ENCODE peak calls at places on chromosomes 2 and 18, in ten cellular contexts. Q is heart left ventricle; Y is cardiac fibroblast; X is fibroblast of villous mesenchyme; M is endodermal cell; P is glutamatergic neuron; T is cardiac muscle cell; N is CD8-positive, alpha-beta T cell; L is HepG2; E is tibial artery. F is an unnamed sample.

GRCh38 chr2:236177967-236178909 is 10.1 kb upstream of the GBX2 start:
- DNase-seq in P (peak), E (peak), T (peak), N (no peak), X (peak), M (peak), Y (peak), Q (peak), L (peak), F (peak)

GRCh38 chr2:113124984-113125855 is 2.2 kb upstream of the IL1RN start:
- DNase-seq in M (no peak), N (no peak), P (no peak), T (no peak), E (no peak), Q (no peak), X (peak), L (peak), Y (no peak), F (no peak)

GRCh38 chr18:24271381-24272331 is 126.0 kb downstream of the OSBPL1A start:
- DNase-seq in E (peak), N (no peak), L (peak), P (peak), Q (peak), T (peak), X (peak), M (peak), Y (peak), F (peak)

GRCh38 chr2:191328150-191328809 is 83.1 kb downstream of the MYO1B start:
- DNase-seq in Y (no peak), X (no peak), L (peak), P (no peak), N (no peak), M (no peak), Q (no peak), T (no peak), E (no peak), F (no peak)

GRCh38 chr2:205612661-205613060 is 69.6 kb upstream of the NRP2 start:
- DNase-seq in X (peak), E (no peak), T (peak), M (no peak), Y (no peak), Q (no peak), L (no peak), P (no peak), N (no peak), F (no peak)

GRCh38 chr18:13220326-13220991 is 1.9 kb downstream of the LDLRAD4 start:
- DNase-seq in P (no peak), Q (peak), M (peak), N (no peak), L (no peak), Y (no peak), T (no peak), X (no peak), E (peak), F (no peak)

GRCh38 chr2:10079931-10080535 is at the start of gene CYS1:
- DNase-seq in T (peak), Y (peak), P (peak), M (peak), Q (peak), N (no peak), X (no peak), L (no peak), E (no peak), F (peak)

GRCh38 chr2:109254174-109254904 is 125.3 kb downstream of the SH3RF3 start:
- DNase-seq in E (no peak), P (no peak), M (no peak), X (no peak), T (no peak), Y (no peak), L (no peak), N (no peak), Q (no peak), F (no peak)

GRCh38 chr18:25177631-25178030 is 174.3 kb downstream of the ZNF521 start:
- DNase-seq in P (no peak), N (no peak), E (no peak), T (no peak), L (no peak), Y (no peak), Q (no peak), M (no peak), X (no peak), F (no peak)

GRCh38 chr2:88809216-88809615 is 117.7 kb downstream of the RPIA start:
- DNase-seq in M (no peak), X (no peak), Y (no peak), P (no peak), Q (no peak), T (no peak), L (no peak), N (no peak), E (no peak), F (no peak)

GRCh38 chr2:189763908-189764661 is 1.5 kb upstream of the OSGEPL1 start:
- DNase-seq in E (no peak), N (no peak), L (peak), Y (peak), P (no peak), Q (no peak), X (peak), T (peak), M (no peak), F (no peak)

GRCh38 chr2:163565192-163565591 is 170.6 kb downstream of the FIGN start:
- DNase-seq in T (no peak), X (no peak), L (no peak), Y (no peak), M (no peak), P (no peak), E (no peak), Q (no peak), N (no peak), F (no peak)

GRCh38 chr2:96175951-96176350 is 30.7 kb upstream of the DUSP2 start:
- DNase-seq in T (peak), X (peak), P (no peak), L (no peak), N (no peak), E (no peak), Y (peak), M (no peak), Q (no peak), F (no peak)

GRCh38 chr18:49017813-49018552 is 67.2 kb upstream of the SMAD7 start:
- DNase-seq in X (no peak), M (peak), Y (no peak), L (no peak), P (no peak), N (no peak), Q (peak), E (peak), T (no peak), F (no peak)

GRCh38 chr18:63255435-63255834 is 64.1 kb downstream of the BCL2 start:
- DNase-seq in T (no peak), M (no peak), Q (no peak), E (no peak), N (no peak), L (no peak), P (no peak), Y (no peak), X (no peak), F (no peak)

GRCh38 chr2:109256921-109257320 is 127.9 kb downstream of the SH3RF3 start:
- DNase-seq in P (no peak), M (no peak), E (peak), Q (no peak), N (no peak), Y (peak), X (peak), T (peak), L (no peak), F (no peak)

GRCh38 chr2:199404841-199405240 is 52.9 kb downstream of the SATB2 start:
- DNase-seq in E (no peak), P (no peak), Y (peak), M (no peak), X (peak), N (no peak), L (no peak), Q (no peak), T (peak), F (no peak)

GRCh38 chr2:218470454-218470853 is 51.5 kb downstream of the VIL1 start:
- DNase-seq in N (no peak), Q (no peak), E (no peak), T (no peak), X (no peak), L (no peak), Y (no peak), M (no peak), P (no peak), F (no peak)

GRCh38 chr2:86323273-86323672 is 14.2 kb downstream of the REEP1 start:
- DNase-seq in P (no peak), Y (no peak), L (no peak), Q (no peak), E (no peak), T (no peak), N (no peak), M (peak), X (no peak), F (no peak)

GRCh38 chr18:49560277-49561126 is 1.4 kb upstream of the LIPG start:
- DNase-seq in Y (peak), N (no peak), T (peak), L (no peak), X (no peak), Q (no peak), E (peak), M (peak), P (peak), F (peak)

GRCh38 chr2:186125156-186125555 is 360.9 kb upstream of the ZC3H15 start:
- DNase-seq in L (no peak), N (no peak), T (no peak), Y (no peak), E (no peak), Q (no peak), M (no peak), X (no peak), P (no peak), F (no peak)

GRCh38 chr18:67072789-67073188 is 443.7 kb downstream of the DSEL start:
- DNase-seq in Y (no peak), P (no peak), T (no peak), N (no peak), M (no peak), E (no peak), Q (no peak), X (no peak), L (no peak), F (no peak)

GRCh38 chr18:49597556-49597955 is 35.7 kb downstream of the LIPG start:
- DNase-seq in N (no peak), M (peak), Y (no peak), T (no peak), Q (no peak), X (no peak), L (no peak), P (no peak), E (no peak), F (no peak)

GRCh38 chr2:176854878-176855277 is 357.7 kb upstream of the HNRNPA3 start:
- DNase-seq in Q (no peak), N (no peak), P (no peak), T (no peak), M (no peak), X (no peak), L (no peak), E (no peak), Y (no peak), F (no peak)

GRCh38 chr2:209322905-209323517 is 100.8 kb upstream of the MAP2 start:
- DNase-seq in Y (no peak), L (no peak), T (no peak), E (no peak), X (no peak), P (no peak), N (no peak), M (peak), Q (no peak), F (no peak)

GRCh38 chr2:197453914-197454398 is 604 bp downstream of the COQ10B start:
- DNase-seq in L (peak), T (no peak), N (no peak), E (peak), Q (no peak), Y (peak), P (no peak), X (peak), M (no peak), F (no peak)

GRCh38 chr2:16318474-16319195 is 347.0 kb downstream of the CYRIA start:
- DNase-seq in Y (no peak), Q (no peak), P (no peak), E (no peak), M (peak), N (no peak), L (no peak), T (no peak), X (no peak), F (no peak)

GRCh38 chr2:184765048-184765881 is 166.9 kb downstream of the ZNF804A start:
- DNase-seq in T (no peak), L (no peak), E (no peak), X (no peak), M (no peak), Y (no peak), P (no peak), N (no peak), Q (no peak), F (no peak)

DNA sequence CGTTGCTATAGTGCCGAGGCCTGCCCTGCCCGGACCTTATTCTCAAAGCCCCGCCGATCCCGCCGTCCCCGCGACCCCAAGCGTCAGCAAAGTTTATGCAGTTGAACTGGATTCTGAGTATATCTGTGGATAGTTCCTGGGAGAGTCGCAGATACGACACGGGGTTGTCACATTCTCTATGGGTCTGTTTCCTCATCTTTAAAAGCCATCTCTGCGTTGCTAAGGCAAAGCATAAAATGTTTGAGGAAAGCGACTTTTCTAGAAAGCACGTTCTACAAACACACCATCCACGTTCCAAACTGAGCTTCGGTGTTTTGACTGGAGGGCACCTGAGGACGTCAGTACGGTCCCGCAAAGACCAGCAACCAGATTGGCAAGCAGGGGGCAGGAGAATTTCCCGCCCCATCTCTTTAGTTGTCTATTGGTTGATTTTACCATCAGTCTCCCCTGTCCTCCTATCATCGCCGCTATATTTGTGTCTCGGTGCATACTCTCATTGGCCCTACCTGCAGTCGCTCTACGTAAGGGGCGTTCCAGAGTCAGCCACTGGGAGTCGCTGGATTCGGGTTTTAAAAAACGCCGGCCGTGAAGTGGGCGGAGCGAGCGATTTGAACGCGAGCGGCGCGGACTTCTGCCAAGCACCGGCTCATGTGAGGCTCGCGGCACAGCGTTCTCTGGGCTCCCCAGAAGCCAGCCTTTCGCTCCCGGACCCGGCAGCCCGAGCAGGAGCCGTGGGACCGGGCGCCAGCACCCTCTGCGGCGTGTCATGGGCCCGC is at the start of gene CENPA:
- DNase-seq in T (peak), X (peak), Q (peak), P (peak), E (peak), M (peak), N (peak), L (peak), Y (peak), F (peak)
- TF ChIP-seq CTCF in T (peak), X (peak), Q (peak), P (peak), E (peak), M (peak), N (no peak), L (peak), Y (no peak), F (peak)

GRCh38 chr18:77316641-77317040 is 67.0 kb downstream of the GALR1 start:
- DNase-seq in T (peak), M (no peak), Q (no peak), Y (no peak), P (no peak), X (no peak), N (no peak), L (no peak), E (no peak), F (no peak)

GRCh38 chr18:77316013-77316412 is 66.4 kb downstream of the GALR1 start:
- DNase-seq in L (no peak), Q (no peak), X (no peak), N (no peak), E (no peak), Y (no peak), M (no peak), T (no peak), P (no peak), F (no peak)

DNA sequence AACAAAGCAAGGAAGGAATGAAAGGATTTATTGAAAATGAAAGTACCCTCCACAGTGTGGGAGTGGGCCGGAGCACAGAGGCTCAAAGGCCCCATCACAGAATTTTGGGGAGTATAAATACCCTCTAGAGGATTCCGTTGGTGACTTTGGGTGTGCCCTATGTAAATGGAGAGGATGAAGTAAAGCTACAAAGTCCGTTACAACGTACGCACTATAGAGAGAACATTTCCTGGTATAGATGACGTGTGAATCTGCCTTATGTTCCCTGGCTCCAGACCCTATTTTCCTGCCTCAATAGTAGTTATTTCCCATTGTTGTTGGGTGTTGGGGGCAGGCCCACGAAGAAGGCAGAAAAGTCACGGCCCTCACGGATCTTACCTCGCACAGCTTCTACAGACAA is 65.3 kb downstream of the GALR1 start:
- DNase-seq in P (no peak), X (no peak), E (no peak), N (no peak), T (no peak), Q (no peak), L (no peak), M (no peak), Y (no peak), F (no peak)
- TF ChIP-seq CTCF in P (no peak), X (no peak), E (no peak), N (no peak), T (no peak), Q (no peak), L (no peak), M (no peak), Y (no peak), F (no peak)

GRCh38 chr2:118535171-118535817 is 312.2 kb downstream of the EN1 start:
- DNase-seq in Y (no peak), T (no peak), E (no peak), X (no peak), N (no peak), P (no peak), L (no peak), Q (no peak), M (peak), F (no peak)
- TF ChIP-seq CTCF in Y (no peak), T (no peak), E (no peak), X (no peak), N (no peak), P (no peak), L (no peak), Q (no peak), M (peak), F (no peak)

GRCh38 chr2:128591022-128591840 is 272.6 kb upstream of the HS6ST1 start:
- DNase-seq in X (no peak), Y (no peak), L (no peak), N (no peak), E (no peak), Q (no peak), M (no peak), P (no peak), T (no peak), F (no peak)

GRCh38 chr2:128593518-128594272 is 275.0 kb upstream of the HS6ST1 start:
- DNase-seq in M (no peak), P (no peak), X (peak), N (no peak), E (peak), L (no peak), Q (peak), Y (peak), T (peak), F (no peak)

GRCh38 chr2:128590309-128591021 is 271.8 kb upstream of the HS6ST1 start:
- DNase-seq in P (no peak), X (no peak), L (no peak), E (no peak), Y (no peak), Q (no peak), N (no peak), T (no peak), M (no peak), F (no peak)

GRCh38 chr2:128594273-128594910 is 275.7 kb upstream of the HS6ST1 start:
- DNase-seq in N (no peak), L (no peak), Y (no peak), M (no peak), X (no peak), Q (no peak), T (no peak), E (peak), P (no peak), F (no peak)

GRCh38 chr2:128591841-128592822 is 273.5 kb upstream of the HS6ST1 start:
- DNase-seq in N (no peak), M (no peak), T (peak), P (no peak), Q (no peak), Y (no peak), E (no peak), L (no peak), X (no peak), F (no peak)
- TF ChIP-seq CTCF in N (no peak), M (peak), T (no peak), P (no peak), Q (no peak), Y (no peak), E (no peak), L (peak), X (no peak), F (no peak)

DNA sequence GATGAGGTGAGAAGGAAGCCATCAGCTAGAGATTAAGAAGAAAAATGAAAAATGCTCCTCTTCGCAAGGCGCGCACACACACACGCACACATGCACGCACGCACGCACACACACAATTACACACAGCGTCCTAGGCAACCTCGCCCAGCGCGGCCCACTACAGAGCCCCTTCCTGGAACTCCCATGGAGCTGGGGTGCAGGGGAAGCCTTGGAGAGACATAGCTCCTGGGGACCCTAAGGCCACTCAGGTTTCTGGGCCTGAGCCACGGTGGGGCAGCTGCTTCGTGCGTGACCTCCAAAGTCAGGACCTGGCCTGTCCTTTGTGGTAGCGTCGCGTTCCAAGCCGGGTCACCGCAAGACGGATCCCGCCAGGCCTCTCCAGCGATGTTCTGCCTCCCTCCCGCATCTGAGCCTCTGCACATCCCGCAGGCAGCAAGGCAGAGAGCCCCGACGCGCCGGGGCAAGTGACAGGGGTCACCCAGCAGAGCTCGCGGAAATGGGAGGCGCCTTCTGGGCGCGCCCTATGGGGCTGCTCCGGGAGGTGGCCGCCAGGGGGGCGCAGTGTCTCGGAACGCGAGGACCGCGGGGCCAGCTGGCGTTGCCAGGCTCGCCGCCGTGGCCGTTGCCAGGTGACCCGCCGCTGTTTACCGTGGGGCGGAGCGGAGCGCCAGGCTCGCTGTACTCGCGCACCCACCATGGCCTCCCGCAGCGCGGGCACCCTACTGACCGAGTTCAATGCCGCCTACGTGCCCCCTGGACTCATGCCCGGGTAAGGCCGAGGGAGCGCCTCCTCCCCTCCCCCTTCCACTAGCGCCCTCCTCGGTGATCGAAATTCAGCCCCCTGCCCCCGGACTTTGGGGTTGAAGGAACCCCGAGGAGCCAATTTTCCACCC is 79.0 kb downstream of the CIB4 start:
- DNase-seq in Y (peak), Q (peak), N (peak), X (no peak), M (peak), P (peak), T (peak), L (peak), E (peak), F (no peak)
- TF ChIP-seq CTCF in Y (peak), Q (peak), N (no peak), X (peak), M (peak), P (peak), T (peak), L (peak), E (no peak), F (no peak)

DNA sequence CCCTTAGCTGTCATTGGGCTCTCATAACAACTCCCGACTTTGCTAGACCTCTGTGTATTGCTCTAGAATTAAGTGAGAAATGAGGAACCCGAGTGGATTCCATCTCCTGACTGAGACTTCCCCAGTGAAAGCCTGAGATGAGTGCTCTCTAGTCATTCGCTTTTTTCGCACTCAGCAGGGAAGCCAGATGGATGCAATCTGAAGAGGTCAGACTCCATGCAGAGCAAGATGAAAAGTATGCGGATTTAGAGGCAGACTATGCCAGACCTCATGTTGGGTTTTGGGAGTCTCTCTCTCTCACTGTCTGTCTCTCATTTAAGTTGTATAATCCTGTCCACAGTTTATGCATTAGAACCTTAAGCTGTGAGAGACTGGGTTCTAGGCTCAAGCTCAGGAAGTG is 88.6 kb downstream of the SLC5A7 start:
- DNase-seq in Q (no peak), Y (no peak), N (no peak), M (peak), L (no peak), X (no peak), E (no peak), P (no peak), T (no peak), F (no peak)
- TF ChIP-seq CTCF in Q (no peak), Y (no peak), N (no peak), M (no peak), L (no peak), X (no peak), E (no peak), P (no peak), T (no peak), F (no peak)

F was measured in neural crest cell.